ENCODE peak calls at places on chromosomes 5 and 9, in eight cellular contexts. One of them, this sample, is unnamed.

GRCh38 chr5:135477594-135477993 is 25.4 kb upstream of the TIFAB start:
- DNase-seq in transverse colon: no peak
- DNase-seq in HepG2: no peak
- DNase-seq in sigmoid colon: peak; percentile 35
- DNase-seq in stomach: no peak
- DNase-seq in H1: no peak
- DNase-seq in SK-N-SH: no peak
- DNase-seq in K562: no peak
- DNase-seq in this sample: no peak

GRCh38 chr9:6944896-6945295 is 187.1 kb downstream of the KDM4C start:
- DNase-seq in transverse colon: no peak
- DNase-seq in HepG2: no peak
- DNase-seq in sigmoid colon: no peak
- DNase-seq in stomach: no peak
- DNase-seq in H1: no peak
- DNase-seq in SK-N-SH: no peak
- DNase-seq in K562: no peak
- DNase-seq in this sample: no peak

GRCh38 chr5:145124806-145125205 is 710.3 kb downstream of the PRELID2 start:
- DNase-seq in transverse colon: no peak
- DNase-seq in HepG2: no peak
- DNase-seq in sigmoid colon: no peak
- DNase-seq in stomach: no peak
- DNase-seq in H1: no peak
- DNase-seq in SK-N-SH: no peak
- DNase-seq in K562: no peak
- DNase-seq in this sample: no peak

GRCh38 chr5:43099615-43100014 is 21.1 kb upstream of the ZNF131 start:
- DNase-seq in transverse colon: no peak
- DNase-seq in HepG2: no peak
- DNase-seq in sigmoid colon: no peak
- DNase-seq in stomach: no peak
- DNase-seq in H1: no peak
- DNase-seq in SK-N-SH: no peak
- DNase-seq in K562: no peak
- DNase-seq in this sample: no peak

GRCh38 chr9:34558341-34558740 is 31.2 kb downstream of the CNTFR start:
- DNase-seq in transverse colon: no peak
- DNase-seq in HepG2: no peak
- DNase-seq in sigmoid colon: no peak
- DNase-seq in stomach: no peak
- DNase-seq in H1: no peak
- DNase-seq in SK-N-SH: no peak
- DNase-seq in K562: no peak
- DNase-seq in this sample: no peak

GRCh38 chr5:61162832-61163567 is 732 bp upstream of the SMIM15 start:
- DNase-seq in transverse colon: peak; percentile 23
- DNase-seq in HepG2: peak; percentile 59
- DNase-seq in sigmoid colon: no peak
- DNase-seq in stomach: no peak
- DNase-seq in H1: no peak
- DNase-seq in SK-N-SH: peak; percentile 8
- DNase-seq in K562: peak; percentile 53
- DNase-seq in this sample: no peak

GRCh38 chr9:113397077-113397696 is 3.9 kb downstream of the ALAD start:
- DNase-seq in transverse colon: peak; percentile 59
- DNase-seq in HepG2: no peak
- DNase-seq in sigmoid colon: no peak
- DNase-seq in stomach: no peak
- DNase-seq in H1: no peak
- DNase-seq in SK-N-SH: peak; percentile 4
- DNase-seq in K562: peak; percentile 85
- DNase-seq in this sample: no peak

GRCh38 chr9:132857601-132858342 is 20.3 kb downstream of the AK8 start:
- DNase-seq in transverse colon: no peak
- DNase-seq in HepG2: no peak
- DNase-seq in sigmoid colon: peak; percentile 74
- DNase-seq in stomach: no peak
- DNase-seq in H1: peak; percentile 62
- DNase-seq in SK-N-SH: peak; percentile 50
- DNase-seq in K562: peak; percentile 32
- DNase-seq in this sample: no peak

GRCh38 chr5:77305921-77306320 is 95.4 kb downstream of the PDE8B start:
- DNase-seq in transverse colon: no peak
- DNase-seq in HepG2: no peak
- DNase-seq in sigmoid colon: peak; percentile 79
- DNase-seq in stomach: no peak
- DNase-seq in H1: no peak
- DNase-seq in SK-N-SH: no peak
- DNase-seq in K562: no peak
- DNase-seq in this sample: no peak

GRCh38 chr9:126295082-126295477 is 31.5 kb upstream of the MVB12B start:
- DNase-seq in transverse colon: no peak
- DNase-seq in HepG2: no peak
- DNase-seq in sigmoid colon: no peak
- DNase-seq in stomach: no peak
- DNase-seq in H1: no peak
- DNase-seq in SK-N-SH: no peak
- DNase-seq in K562: no peak
- DNase-seq in this sample: no peak

GRCh38 chr9:126294331-126295081 is 32.1 kb upstream of the MVB12B start:
- DNase-seq in transverse colon: no peak
- DNase-seq in HepG2: no peak
- DNase-seq in sigmoid colon: no peak
- DNase-seq in stomach: no peak
- DNase-seq in H1: no peak
- DNase-seq in SK-N-SH: no peak
- DNase-seq in K562: no peak
- DNase-seq in this sample: no peak

GRCh38 chr9:126292736-126293521 is 33.7 kb upstream of the MVB12B start:
- DNase-seq in transverse colon: no peak
- DNase-seq in HepG2: no peak
- DNase-seq in sigmoid colon: no peak
- DNase-seq in stomach: no peak
- DNase-seq in H1: no peak
- DNase-seq in SK-N-SH: no peak
- DNase-seq in K562: no peak
- DNase-seq in this sample: no peak

GRCh38 chr9:126291925-126292324 is 34.7 kb upstream of the MVB12B start:
- DNase-seq in transverse colon: no peak
- DNase-seq in HepG2: no peak
- DNase-seq in sigmoid colon: no peak
- DNase-seq in stomach: no peak
- DNase-seq in H1: no peak
- DNase-seq in SK-N-SH: no peak
- DNase-seq in K562: no peak
- DNase-seq in this sample: no peak

DNA sequence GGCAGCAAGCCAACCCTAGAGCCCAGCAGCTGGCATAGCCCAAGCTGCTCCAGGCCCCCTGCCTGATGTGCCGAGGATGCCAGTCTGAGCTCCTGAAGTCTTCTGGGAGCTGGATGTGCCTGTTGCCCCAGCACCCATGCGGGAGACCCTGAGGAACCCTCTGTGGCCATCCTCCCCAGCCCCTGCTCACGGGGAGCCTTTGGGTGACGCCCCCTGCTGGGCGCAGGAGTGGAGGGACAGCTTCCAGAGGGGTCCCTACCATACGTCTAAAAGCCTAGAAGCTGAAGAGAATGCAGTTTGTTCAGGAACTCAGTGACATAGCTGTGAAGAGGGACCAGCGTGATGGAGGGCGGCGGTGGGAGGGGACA is 33.1 kb upstream of the MVB12B start:
- DNase-seq in transverse colon: no peak
- DNase-seq in HepG2: no peak
- DNase-seq in sigmoid colon: no peak
- DNase-seq in stomach: no peak
- DNase-seq in H1: no peak
- DNase-seq in SK-N-SH: peak; percentile 54
- DNase-seq in K562: peak; percentile 15
- DNase-seq in this sample: no peak
- TF ChIP-seq CTCF in transverse colon: no peak
- TF ChIP-seq CTCF in HepG2: peak; percentile 54
- TF ChIP-seq CTCF in sigmoid colon: no peak
- TF ChIP-seq CTCF in stomach: no peak
- TF ChIP-seq CTCF in H1: peak; percentile 42
- TF ChIP-seq CTCF in SK-N-SH: peak; percentile 47
- TF ChIP-seq CTCF in K562: peak; percentile 27
- TF ChIP-seq CTCF in this sample: no peak

DNA sequence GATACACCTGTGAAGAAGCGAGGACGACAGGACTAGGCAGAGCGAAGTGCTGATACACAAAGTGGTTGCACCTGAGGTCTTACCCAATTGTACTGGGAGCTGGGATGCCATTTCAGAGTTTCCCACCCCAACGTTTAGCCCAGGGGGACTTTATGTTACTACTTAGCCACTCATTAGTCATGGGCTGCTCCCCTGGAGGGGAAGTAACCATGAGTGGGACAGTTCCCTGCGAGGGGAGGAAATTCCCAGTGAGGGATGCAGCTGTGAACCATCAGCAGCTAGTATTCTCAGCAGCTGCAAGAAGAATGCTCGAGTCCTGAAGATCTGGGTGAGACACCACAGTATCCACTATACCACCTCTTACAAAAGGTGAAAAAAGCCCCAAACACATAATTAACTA is 93.7 kb upstream of the ACTBL2 start:
- DNase-seq in transverse colon: no peak
- DNase-seq in HepG2: no peak
- DNase-seq in sigmoid colon: no peak
- DNase-seq in stomach: no peak
- DNase-seq in H1: no peak
- DNase-seq in SK-N-SH: no peak
- DNase-seq in K562: no peak
- DNase-seq in this sample: no peak
- TF ChIP-seq EP300 in transverse colon: no peak
- TF ChIP-seq EP300 in HepG2: no peak
- TF ChIP-seq EP300 in sigmoid colon: no peak
- TF ChIP-seq EP300 in stomach: no peak
- TF ChIP-seq EP300 in H1: no peak
- TF ChIP-seq EP300 in SK-N-SH: no peak
- TF ChIP-seq EP300 in K562: no peak
- TF ChIP-seq EP300 in this sample: no peak

DNA sequence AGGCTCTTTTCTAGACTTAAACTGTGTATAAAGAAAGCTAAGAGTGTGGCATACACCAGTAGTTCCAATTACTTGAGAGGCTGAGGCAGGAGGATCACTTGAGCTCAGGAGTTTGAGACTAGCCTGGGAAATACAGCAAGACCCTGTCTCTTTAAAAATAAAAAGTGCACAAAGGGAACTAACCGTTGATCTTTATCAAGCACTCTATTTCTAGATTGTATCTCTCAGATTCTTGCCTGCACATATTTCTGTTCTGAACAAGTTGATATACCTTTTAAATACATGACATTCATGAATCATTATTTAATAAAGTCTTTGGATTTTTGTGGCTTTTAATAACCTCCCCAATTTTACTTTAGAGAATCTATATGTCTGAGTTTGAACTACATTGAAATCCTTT is 47.2 kb downstream of the HMGCR start:
- DNase-seq in transverse colon: no peak
- DNase-seq in HepG2: no peak
- DNase-seq in sigmoid colon: no peak
- DNase-seq in stomach: no peak
- DNase-seq in H1: no peak
- DNase-seq in SK-N-SH: no peak
- DNase-seq in K562: no peak
- DNase-seq in this sample: no peak
- TF ChIP-seq POLR2AphosphoS5 in transverse colon: no peak
- TF ChIP-seq POLR2AphosphoS5 in HepG2: no peak
- TF ChIP-seq POLR2AphosphoS5 in sigmoid colon: no peak
- TF ChIP-seq POLR2AphosphoS5 in stomach: no peak
- TF ChIP-seq POLR2AphosphoS5 in H1: no peak
- TF ChIP-seq POLR2AphosphoS5 in SK-N-SH: no peak
- TF ChIP-seq POLR2AphosphoS5 in K562: no peak
- TF ChIP-seq POLR2AphosphoS5 in this sample: no peak

GRCh38 chr9:126536131-126536530 is 77.6 kb upstream of the LMX1B start:
- DNase-seq in transverse colon: no peak
- DNase-seq in HepG2: no peak
- DNase-seq in sigmoid colon: peak; percentile 43
- DNase-seq in stomach: no peak
- DNase-seq in H1: no peak
- DNase-seq in SK-N-SH: no peak
- DNase-seq in K562: no peak
- DNase-seq in this sample: no peak

GRCh38 chr9:126532951-126533910 is 80.5 kb upstream of the LMX1B start:
- DNase-seq in transverse colon: no peak
- DNase-seq in HepG2: no peak
- DNase-seq in sigmoid colon: no peak
- DNase-seq in stomach: no peak
- DNase-seq in H1: no peak
- DNase-seq in SK-N-SH: peak; percentile 24
- DNase-seq in K562: no peak
- DNase-seq in this sample: no peak

GRCh38 chr9:126532489-126532888 is 81.2 kb upstream of the LMX1B start:
- DNase-seq in transverse colon: no peak
- DNase-seq in HepG2: no peak
- DNase-seq in sigmoid colon: no peak
- DNase-seq in stomach: no peak
- DNase-seq in H1: no peak
- DNase-seq in SK-N-SH: peak; percentile 50
- DNase-seq in K562: no peak
- DNase-seq in this sample: no peak

GRCh38 chr9:126533911-126534300 is 79.8 kb upstream of the LMX1B start:
- DNase-seq in transverse colon: no peak
- DNase-seq in HepG2: no peak
- DNase-seq in sigmoid colon: no peak
- DNase-seq in stomach: no peak
- DNase-seq in H1: no peak
- DNase-seq in SK-N-SH: no peak
- DNase-seq in K562: no peak
- DNase-seq in this sample: no peak

GRCh38 chr9:126534431-126535186 is 79.1 kb upstream of the LMX1B start:
- DNase-seq in transverse colon: no peak
- DNase-seq in HepG2: no peak
- DNase-seq in sigmoid colon: no peak
- DNase-seq in stomach: no peak
- DNase-seq in H1: no peak
- DNase-seq in SK-N-SH: peak; percentile 96
- DNase-seq in K562: no peak
- DNase-seq in this sample: no peak
- TF ChIP-seq CTCF in transverse colon: no peak
- TF ChIP-seq CTCF in HepG2: no peak
- TF ChIP-seq CTCF in sigmoid colon: no peak
- TF ChIP-seq CTCF in stomach: no peak
- TF ChIP-seq CTCF in H1: no peak
- TF ChIP-seq CTCF in SK-N-SH: no peak
- TF ChIP-seq CTCF in K562: no peak
- TF ChIP-seq CTCF in this sample: no peak

GRCh38 chr5:36300181-36300926 is 1.3 kb downstream of the RANBP3L start:
- DNase-seq in transverse colon: no peak
- DNase-seq in HepG2: no peak
- DNase-seq in sigmoid colon: no peak
- DNase-seq in stomach: no peak
- DNase-seq in H1: no peak
- DNase-seq in SK-N-SH: no peak
- DNase-seq in K562: no peak
- DNase-seq in this sample: no peak
- TF ChIP-seq EP300 in transverse colon: no peak
- TF ChIP-seq EP300 in HepG2: no peak
- TF ChIP-seq EP300 in sigmoid colon: no peak
- TF ChIP-seq EP300 in stomach: no peak
- TF ChIP-seq EP300 in H1: no peak
- TF ChIP-seq EP300 in SK-N-SH: no peak
- TF ChIP-seq EP300 in K562: no peak
- TF ChIP-seq EP300 in this sample: no peak